ENCODE peak calls at places on chromosomes 3 and 15, in seven cellular contexts. Q is osteoblast, M is HepG2, E is mammary epithelial cell, J is GM23338, O is GM23248, S is A549. D is an unnamed sample.

GRCh38 chr3:125032100-125032643 is 23.6 kb downstream of the HEG1 start:
- DNase-seq in S (peak; percentile 27), J (peak; percentile 34), E (no peak), O (peak; percentile 48), Q (no peak), M (peak; percentile 70), D (no peak)

GRCh38 chr3:149717391-149718056 is 34.8 kb downstream of the COMMD2 start:
- DNase-seq in Q (peak; percentile 89), S (peak; percentile 83), O (peak; percentile 80), E (peak; percentile 59), M (peak; percentile 51), J (peak; percentile 85), D (peak; percentile 61)

GRCh38 chr3:143041901-143042300 is 40.5 kb downstream of the U2SURP start:
- DNase-seq in O (no peak), S (no peak), J (no peak), E (no peak), M (no peak), Q (no peak), D (no peak)

GRCh38 chr15:37751401-37751800 is 183.0 kb upstream of the TMCO5A start:
- DNase-seq in Q (no peak), M (no peak), S (no peak), J (no peak), O (no peak), E (no peak), D (no peak)

GRCh38 chr15:77030042-77030927 is 35.4 kb downstream of the PSTPIP1 start:
- DNase-seq in O (no peak), J (peak; percentile 54), M (no peak), E (no peak), S (no peak), Q (peak; percentile 95), D (no peak)

GRCh38 chr3:107990433-107990832 is 100.4 kb downstream of the CD47 start:
- DNase-seq in J (no peak), S (no peak), M (no peak), Q (no peak), E (no peak), O (no peak), D (no peak)

GRCh38 chr3:49005298-49005680 is 1.9 kb upstream of the WDR6 start:
- DNase-seq in E (no peak), Q (peak; percentile 31), M (no peak), O (no peak), J (no peak), S (no peak), D (no peak)

GRCh38 chr3:58214484-58215316 is 3.9 kb upstream of the DNASE1L3 start:
- DNase-seq in O (peak; percentile 63), M (no peak), J (peak; percentile 52), E (peak; percentile 100), Q (no peak), S (peak; percentile 31), D (peak; percentile 96)

GRCh38 chr15:52682200-52682599 is 3.0 kb upstream of the ATOSA start:
- DNase-seq in S (no peak), J (no peak), O (no peak), E (no peak), M (no peak), Q (no peak), D (no peak)

GRCh38 chr3:193391902-193392301 is 13.3 kb upstream of the ATP13A5 start:
- DNase-seq in E (peak; percentile 19), Q (no peak), J (peak; percentile 46), S (no peak), M (no peak), O (no peak), D (peak; percentile 69)

GRCh38 chr3:10777627-10778026 is 38.4 kb upstream of the SLC6A11 start:
- DNase-seq in O (no peak), S (no peak), E (no peak), Q (no peak), M (no peak), J (no peak), D (no peak)

GRCh38 chr3:117752984-117753717 is 1043.6 kb downstream of the TUSC7 start:
- DNase-seq in M (no peak), J (no peak), Q (no peak), S (no peak), O (peak; percentile 82), E (no peak), D (no peak)

GRCh38 chr3:14741510-14741909 is 66.6 kb downstream of the C3orf20 start:
- DNase-seq in M (no peak), S (no peak), J (no peak), O (no peak), Q (no peak), E (no peak), D (no peak)

GRCh38 chr3:106065831-106066230 is 197.0 kb upstream of the CBLB start:
- DNase-seq in S (peak; percentile 17), J (no peak), Q (no peak), M (no peak), E (no peak), O (no peak), D (no peak)

GRCh38 chr15:88256261-88257230 is at the start of gene NTRK3:
- DNase-seq in E (peak; percentile 7), S (peak; percentile 49), J (peak; percentile 78), Q (peak; percentile 89), O (peak; percentile 44), M (no peak), D (no peak)
- H3K27ac ChIP-seq in E (no peak within 1 kb of the TSS), S (peak within 1 kb of the TSS; percentile 92), J (no peak within 1 kb of the TSS), Q (no peak within 1 kb of the TSS), O (no peak within 1 kb of the TSS), M (no peak within 1 kb of the TSS), D (no peak within 1 kb of the TSS)

DNA sequence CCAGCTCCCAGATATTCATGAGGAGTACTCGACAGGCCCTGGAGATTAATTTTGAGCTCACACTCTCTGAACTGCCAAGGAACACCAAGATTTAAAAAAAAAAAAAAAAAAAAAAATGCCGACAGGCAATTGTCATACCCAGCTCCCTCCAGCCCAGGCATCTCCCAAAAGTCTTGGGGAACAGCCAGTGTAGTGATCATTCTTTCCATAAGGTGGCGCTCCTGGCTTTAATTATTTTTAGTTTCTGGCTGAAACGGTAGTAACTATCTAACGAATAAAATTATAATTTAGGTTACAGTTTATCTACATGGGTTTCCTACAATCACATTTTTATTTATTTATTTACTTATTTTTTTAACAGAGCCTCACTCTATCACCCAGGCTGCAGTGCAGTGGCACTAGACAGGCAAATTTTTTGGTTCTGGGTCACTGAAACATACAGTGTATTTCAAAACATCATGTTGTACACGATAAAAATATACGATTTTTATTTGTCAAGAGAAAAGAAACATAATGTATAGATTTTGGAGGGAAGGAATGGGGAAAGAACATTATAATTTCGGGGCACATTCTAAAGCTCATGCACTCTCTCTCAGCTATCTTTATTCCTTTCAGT is 157.3 kb downstream of the ADAMTS9 start:
- DNase-seq in Q (no peak), O (peak; percentile 78), S (peak; percentile 16), M (peak; percentile 18), J (peak; percentile 89), E (peak; percentile 50), D (peak; percentile 47)
- H3K4me2 ChIP-seq in Q (no peak overlapping the region), O (peak overlapping the region; percentile 63), S (no peak overlapping the region), M (no peak overlapping the region), J (no peak overlapping the region), E (peak overlapping the region; percentile 30), D (no peak overlapping the region)

GRCh38 chr3:195549931-195550519 is 6.9 kb upstream of the PPP1R2 start:
- DNase-seq in Q (no peak), J (no peak), S (no peak), E (no peak), O (no peak), M (peak; percentile 44), D (no peak)
- H3K27ac ChIP-seq in Q (no peak overlapping the region), J (no peak overlapping the region), S (no peak overlapping the region), E (no peak overlapping the region), O (no peak overlapping the region), M (peak overlapping the region; percentile 65), D (no peak overlapping the region)

DNA sequence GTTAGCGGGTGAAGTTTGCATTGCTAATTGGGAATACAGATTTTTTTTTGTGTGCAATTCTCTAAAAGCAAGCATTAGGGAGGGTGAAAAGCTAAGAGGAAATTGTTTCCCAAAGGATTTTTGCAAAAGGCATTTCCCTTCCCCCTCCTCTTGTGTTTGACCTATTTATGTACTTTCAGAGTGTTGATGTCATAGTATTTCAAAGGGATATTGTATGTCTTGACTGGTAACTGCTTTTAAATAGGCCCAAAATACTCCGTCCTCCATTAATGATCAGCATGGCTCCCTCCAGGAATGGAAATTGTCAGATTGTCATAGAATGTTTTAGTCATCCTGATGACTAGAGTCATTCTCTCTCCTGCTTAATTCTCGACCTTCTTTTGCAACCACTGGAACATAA is 32.4 kb downstream of the TRIM71 start:
- DNase-seq in Q (no peak), M (peak; percentile 66), S (no peak), E (no peak), O (peak; percentile 21), J (no peak), D (no peak)
- H3K4me2 ChIP-seq in Q (no peak overlapping the region), M (peak overlapping the region; percentile 80), S (no peak overlapping the region), E (no peak overlapping the region), O (no peak overlapping the region), J (peak overlapping the region; percentile 76), D (no peak overlapping the region)

GRCh38 chr3:135622657-135623056 is 342.9 kb upstream of the PPP2R3A start:
- DNase-seq in E (no peak), J (no peak), M (no peak), O (no peak), Q (no peak), S (no peak), D (no peak)

GRCh38 chr3:135621184-135621931 is 344.2 kb upstream of the PPP2R3A start:
- DNase-seq in S (no peak), E (no peak), Q (no peak), J (peak; percentile 22), O (no peak), M (no peak), D (no peak)

GRCh38 chr3:135622215-135622614 is 343.3 kb upstream of the PPP2R3A start:
- DNase-seq in O (no peak), J (no peak), E (no peak), M (no peak), Q (no peak), S (no peak), D (no peak)

GRCh38 chr3:135623558-135623957 is 342.0 kb upstream of the PPP2R3A start:
- DNase-seq in M (no peak), E (no peak), Q (no peak), S (no peak), J (no peak), O (no peak), D (no peak)

DNA sequence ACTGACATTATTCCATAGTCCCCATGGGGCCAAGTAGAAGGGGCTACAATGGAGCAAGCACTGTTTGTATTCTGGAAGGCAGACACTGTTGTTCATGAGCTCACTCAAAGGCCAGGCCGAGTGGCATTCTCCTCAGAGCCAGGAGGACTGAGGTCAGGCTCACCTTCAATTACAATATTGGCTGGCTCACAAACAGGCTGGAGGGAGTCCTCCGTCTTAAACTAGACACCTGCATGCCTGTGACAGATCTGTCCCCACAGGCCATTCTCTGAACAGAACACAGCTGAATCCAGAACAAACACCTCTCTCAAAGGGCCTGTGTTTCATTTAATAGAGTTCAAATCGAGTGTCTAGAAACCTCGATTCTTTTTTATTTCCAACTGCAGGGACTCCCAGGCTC is 347.4 kb upstream of the PPP2R3A start:
- DNase-seq in M (no peak), E (no peak), O (no peak), J (no peak), Q (no peak), S (no peak), D (no peak)
- H3K27ac ChIP-seq in M (no peak overlapping the region), E (no peak overlapping the region), O (no peak overlapping the region), J (no peak overlapping the region), Q (no peak overlapping the region), S (no peak overlapping the region), D (no peak overlapping the region)

GRCh38 chr3:122469659-122470058 is 45.1 kb downstream of the KPNA1 start:
- DNase-seq in S (no peak), Q (no peak), M (no peak), E (no peak), J (no peak), O (no peak), D (no peak)
- H3K4me2 ChIP-seq in S (peak overlapping the region; percentile 54), Q (no peak overlapping the region), M (no peak overlapping the region), E (no peak overlapping the region), J (peak overlapping the region; percentile 63), O (no peak overlapping the region), D (no peak overlapping the region)

GRCh38 chr15:93829115-93829849 is 402.1 kb upstream of the MCTP2 start:
- DNase-seq in E (peak; percentile 96), Q (no peak), M (no peak), S (peak; percentile 7), J (no peak), O (peak; percentile 85), D (peak; percentile 39)
- H3K27ac ChIP-seq in E (peak overlapping the region; percentile 69), Q (no peak overlapping the region), M (no peak overlapping the region), S (no peak overlapping the region), J (no peak overlapping the region), O (no peak overlapping the region), D (no peak overlapping the region)